ENCODE peak calls at places on chromosomes 16 and 17, in five cellular contexts. B, F, J, K and D are unnamed samples.
A peak's percentile ranks its signal among the peaks of the same experiment; 100 is the strongest.

GRCh38 chr16:2985893-2986355 is 5.7 kb upstream of the PKMYT1 start:
- DNase-seq in K (no peak), F (no peak), B (peak; percentile 88), J (no peak), D (no peak)

GRCh38 chr16:89183975-89184684 is 12.6 kb downstream of the CDH15 start:
- DNase-seq in K (no peak), J (no peak), B (no peak), F (no peak), D (no peak)

GRCh38 chr17:82734987-82735866 is at the start of gene FN3K:
- DNase-seq in K (no peak), F (peak; percentile 73), J (peak; percentile 73), B (peak; percentile 65), D (no peak)

GRCh38 chr17:42472709-42473521 is 14.2 kb downstream of the ATP6V0A1 start:
- DNase-seq in B (no peak), F (peak; percentile 95), J (no peak), K (no peak), D (no peak)

GRCh38 chr16:72985148-72985882 is 62.6 kb downstream of the ZFHX3 start:
- DNase-seq in J (no peak), K (no peak), B (no peak), F (peak; percentile 83), D (no peak)

GRCh38 chr16:64346080-64346479 is 775.8 kb downstream of the CDH11 start:
- DNase-seq in F (no peak), K (no peak), B (no peak), J (no peak), D (no peak)

GRCh38 chr16:69709456-69710084 is 16.8 kb downstream of the NQO1 start:
- DNase-seq in J (no peak), F (peak; percentile 81), K (peak; percentile 16), B (no peak), D (no peak)

GRCh38 chr17:7132511-7133094 is 18.0 kb upstream of the ASGR2 start:
- DNase-seq in B (no peak), K (no peak), J (peak; percentile 27), F (no peak), D (no peak)

GRCh38 chr16:85418978-85419491 is 194.1 kb upstream of the GSE1 start:
- DNase-seq in J (peak; percentile 7), B (no peak), F (no peak), K (no peak), D (no peak)

GRCh38 chr17:18093616-18094408 is 6.1 kb downstream of the DRG2 start:
- DNase-seq in K (no peak), B (no peak), J (no peak), F (peak; percentile 89), D (no peak)

GRCh38 chr17:9256361-9256943 is 235.1 kb downstream of the NTN1 start:
- DNase-seq in K (no peak), J (no peak), F (no peak), B (no peak), D (no peak)

GRCh38 chr16:64391009-64391663 is 730.7 kb downstream of the CDH11 start:
- DNase-seq in J (no peak), B (no peak), F (peak; percentile 61), K (no peak), D (no peak)

GRCh38 chr17:38572665-38573365 is 32.9 kb downstream of the SRCIN1 start:
- DNase-seq in J (no peak), B (no peak), F (peak; percentile 26), K (no peak), D (no peak)

GRCh38 chr16:17082126-17082882 is 388.5 kb downstream of the XYLT1 start:
- DNase-seq in F (no peak), J (no peak), K (no peak), B (no peak), D (no peak)

GRCh38 chr17:1301546-1301945 is 22.1 kb downstream of the TRARG1 start:
- DNase-seq in K (no peak), B (no peak), J (no peak), F (no peak), D (no peak)

GRCh38 chr17:28402844-28403243 is 3.2 kb downstream of the SLC46A1 start:
- DNase-seq in J (no peak), K (no peak), F (no peak), B (no peak), D (no peak)

GRCh38 chr17:36534117-36534880 is at the start of gene MYO19:
- DNase-seq in F (peak; percentile 84), B (peak; percentile 64), J (peak; percentile 82), K (peak; percentile 67), D (no peak)

GRCh38 chr17:59369026-59369724 is 37.7 kb downstream of the YPEL2 start:
- DNase-seq in K (no peak), B (no peak), F (peak; percentile 52), J (no peak), D (no peak)

GRCh38 chr16:81445926-81446317 is 1.3 kb downstream of the CMIP start:
- DNase-seq in B (peak; percentile 26), F (peak; percentile 45), K (no peak), J (no peak), D (no peak)

GRCh38 chr17:15999974-16000827 is 577 bp downstream of the TTC19 start:
- DNase-seq in J (no peak), B (no peak), K (no peak), F (peak; percentile 73), D (no peak)

GRCh38 chr16:19167710-19168172 is 299 bp upstream of the SYT17 start:
- DNase-seq in J (peak; percentile 83), K (peak; percentile 20), F (peak; percentile 83), B (peak; percentile 61), D (no peak)

GRCh38 chr16:19655242-19655777 is 62.7 kb downstream of the KNOP1 start:
- DNase-seq in B (no peak), K (no peak), F (no peak), J (no peak), D (no peak)

GRCh38 chr17:47267354-47267828 is 13.8 kb downstream of the ITGB3 start:
- DNase-seq in B (no peak), F (peak; percentile 91), K (no peak), J (no peak), D (no peak)

GRCh38 chr16:70749681-70750601 is 51.0 kb downstream of the VAC14 start:
- DNase-seq in B (no peak), F (no peak), K (no peak), J (no peak), D (no peak)

DNA sequence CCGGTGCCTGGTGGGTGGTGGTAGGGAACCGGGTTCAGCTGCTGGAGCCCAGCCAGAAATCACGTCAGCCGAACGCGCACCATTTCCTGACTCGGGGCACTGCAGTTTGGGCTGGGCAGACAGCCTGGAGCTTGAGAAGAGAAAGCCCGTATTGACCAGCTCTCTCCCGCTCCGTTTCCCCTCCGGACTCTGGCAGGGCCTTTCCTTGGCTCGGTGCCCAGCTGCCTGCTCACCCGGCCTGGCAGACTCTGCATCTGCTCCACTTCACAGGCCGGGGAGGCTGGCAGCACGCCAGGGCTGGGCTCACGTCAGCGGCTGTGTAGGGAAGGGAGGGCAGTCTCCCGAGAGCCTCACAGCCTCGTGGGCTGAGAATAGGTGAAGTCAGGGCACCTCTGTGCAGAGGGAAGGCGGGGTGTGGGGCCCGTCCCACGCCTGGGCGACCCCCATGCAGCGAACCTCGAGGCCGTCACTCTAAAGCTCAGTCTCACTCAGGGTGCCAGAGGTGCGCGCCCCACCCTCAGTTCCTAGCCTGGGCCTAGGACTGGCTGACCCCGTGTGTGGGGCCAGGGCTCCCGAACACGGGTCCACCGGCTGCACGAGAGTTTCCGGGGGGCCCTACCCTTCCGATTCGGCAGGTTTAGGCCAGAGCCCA is 59.1 kb downstream of the OR1D5 start:
- DNase-seq in K (peak; percentile 96), F (peak; percentile 98), J (peak; percentile 99), B (peak; percentile 100), D (peak; percentile 99)
- H3K4me1 ChIP-seq in K (peaks cover 15% of the 10 kb centered on the region), F (peaks cover 5% of the 10 kb centered on the region), J (peaks cover 27% of the 10 kb centered on the region), B (peaks cover 17% of the 10 kb centered on the region), D (peaks cover 21% of the 10 kb centered on the region)

GRCh38 chr17:77966476-77966875 is 8.0 kb downstream of the TNRC6C start:
- DNase-seq in B (no peak), K (no peak), F (peak; percentile 12), J (no peak), D (no peak)
- H3K4me1 ChIP-seq in B (no peaks in the 10 kb centered on the region), K (peaks cover 6% of the 10 kb centered on the region), F (peaks cover 11% of the 10 kb centered on the region), J (peaks cover 34% of the 10 kb centered on the region), D (peaks cover 20% of the 10 kb centered on the region)

DNA sequence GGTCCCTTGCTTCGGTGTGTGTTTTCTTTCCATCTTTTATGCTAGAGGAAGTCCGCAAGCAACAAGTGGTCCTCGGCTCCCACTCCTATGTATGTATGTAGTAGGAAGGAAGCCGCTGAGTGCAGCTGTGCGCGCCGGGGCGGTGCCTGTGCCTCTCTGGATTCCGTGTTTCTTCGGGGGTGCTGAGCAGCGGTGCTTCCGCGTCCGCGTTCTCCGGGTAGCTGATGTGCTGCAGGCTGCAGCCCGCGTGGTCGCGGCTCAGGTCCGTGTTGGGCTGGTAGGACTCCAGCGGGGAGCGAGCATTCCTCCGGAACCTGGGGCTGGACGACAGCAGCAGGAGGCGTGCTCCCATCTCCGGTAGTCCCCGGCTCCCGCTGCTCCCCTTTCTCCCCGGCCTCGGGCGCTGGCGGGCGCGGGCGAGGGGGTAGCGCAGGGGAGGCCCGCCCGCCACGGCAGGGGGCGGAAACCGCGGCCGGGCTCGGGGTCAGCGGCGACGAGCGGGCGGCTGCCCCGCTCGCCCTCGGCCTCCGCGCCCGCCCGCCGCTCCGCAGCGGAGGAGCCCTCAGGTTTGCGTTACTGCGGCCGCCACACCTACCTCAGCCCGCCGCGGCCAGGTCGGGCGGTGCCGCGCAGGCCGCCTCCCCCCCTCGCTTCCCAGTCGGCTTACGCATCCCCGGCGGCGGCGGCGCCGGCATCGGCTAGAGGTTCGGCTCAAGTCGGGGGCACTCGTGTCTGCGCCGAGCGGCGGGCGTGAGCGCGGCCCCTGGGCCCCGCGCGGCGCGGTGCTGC is 503 bp downstream of the C17orf67 start:
- DNase-seq in F (peak; percentile 79), B (peak; percentile 43), K (no peak), J (peak; percentile 75), D (no peak)
- H3K4me1 ChIP-seq in F (peaks cover 8% of the 10 kb centered on the region), B (peaks cover 14% of the 10 kb centered on the region), K (peaks cover 8% of the 10 kb centered on the region), J (peaks cover 51% of the 10 kb centered on the region), D (peaks cover 9% of the 10 kb centered on the region)

DNA sequence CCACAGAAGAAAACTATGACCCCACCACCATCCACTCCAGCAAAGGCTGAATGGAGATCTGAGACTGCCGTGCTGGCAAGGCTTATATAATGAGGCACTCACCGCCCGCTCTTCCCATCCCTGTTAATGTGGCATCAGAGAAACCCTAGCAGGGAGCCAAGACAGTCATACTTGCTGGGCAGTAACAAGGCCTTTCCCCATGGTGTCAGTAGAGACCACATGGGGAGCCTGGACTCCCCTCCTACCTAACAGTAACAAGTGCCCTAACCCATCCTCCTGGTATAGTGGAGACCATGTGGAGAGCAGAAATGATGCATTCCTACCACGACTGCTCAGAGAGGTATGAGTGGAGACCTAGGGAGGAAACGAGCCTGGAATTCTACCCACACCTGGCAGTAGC is 235.2 kb downstream of the C16orf78 start:
- DNase-seq in K (no peak), J (no peak), B (no peak), F (peak; percentile 69), D (no peak)
- H3K4me1 ChIP-seq in K (no peaks in the 10 kb centered on the region), J (peaks cover 14% of the 10 kb centered on the region), B (no peaks in the 10 kb centered on the region), F (no peaks in the 10 kb centered on the region), D (no peaks in the 10 kb centered on the region)